ENCODE peak calls at places on chromosomes 7 and 10, in five cellular contexts. U, I, V, S and A are unnamed samples.

GRCh38 chr7:29957921-29958320 is 31.7 kb downstream of the SCRN1 start:
- DNase-seq in U (no peak), I (no peak), V (no peak), S (no peak), A (no peak)

GRCh38 chr7:16223963-16224707 is 197.2 kb downstream of the CRPPA start:
- DNase-seq in U (no peak), I (no peak), V (no peak), S (no peak), A (no peak)

GRCh38 chr10:132392811-132393694 is 3.9 kb upstream of the PWWP2B start:
- DNase-seq in U (peak), I (peak), V (no peak), S (no peak), A (no peak)

GRCh38 chr10:120421250-120421649 is 35.8 kb upstream of the PLPP4 start:
- DNase-seq in U (no peak), I (no peak), V (no peak), S (no peak), A (no peak)

GRCh38 chr7:98251251-98251843 is 685 bp downstream of the TECPR1 start:
- DNase-seq in U (peak), I (no peak), V (peak), S (no peak), A (peak)

GRCh38 chr7:15686209-15686956 is at the start of gene MEOX2:
- DNase-seq in U (peak), I (peak), V (no peak), S (peak), A (peak)

GRCh38 chr7:131042269-131043160 is 285.2 kb upstream of the MKLN1 start:
- DNase-seq in U (no peak), I (no peak), V (no peak), S (no peak), A (no peak)

GRCh38 chr10:129970404-129971364 is 6.6 kb upstream of the EBF3 start:
- DNase-seq in U (no peak), I (no peak), V (no peak), S (no peak), A (peak)

GRCh38 chr7:132475037-132475668 is 101.1 kb downstream of the PLXNA4 start:
- DNase-seq in U (no peak), I (no peak), V (no peak), S (no peak), A (no peak)

GRCh38 chr7:70098133-70098561 is 499.9 kb downstream of the AUTS2 start:
- DNase-seq in U (peak), I (no peak), V (no peak), S (no peak), A (no peak)

GRCh38 chr7:134693256-134693655 is 46.6 kb downstream of the BPGM start:
- DNase-seq in U (peak), I (no peak), V (no peak), S (peak), A (no peak)

GRCh38 chr7:81284576-81284975 is 365.7 kb upstream of the SEMA3C start:
- DNase-seq in U (peak), I (no peak), V (no peak), S (peak), A (no peak)

GRCh38 chr7:40147371-40148246 is 12.8 kb downstream of the SUGCT start:
- DNase-seq in U (peak), I (no peak), V (no peak), S (peak), A (no peak)

DNA sequence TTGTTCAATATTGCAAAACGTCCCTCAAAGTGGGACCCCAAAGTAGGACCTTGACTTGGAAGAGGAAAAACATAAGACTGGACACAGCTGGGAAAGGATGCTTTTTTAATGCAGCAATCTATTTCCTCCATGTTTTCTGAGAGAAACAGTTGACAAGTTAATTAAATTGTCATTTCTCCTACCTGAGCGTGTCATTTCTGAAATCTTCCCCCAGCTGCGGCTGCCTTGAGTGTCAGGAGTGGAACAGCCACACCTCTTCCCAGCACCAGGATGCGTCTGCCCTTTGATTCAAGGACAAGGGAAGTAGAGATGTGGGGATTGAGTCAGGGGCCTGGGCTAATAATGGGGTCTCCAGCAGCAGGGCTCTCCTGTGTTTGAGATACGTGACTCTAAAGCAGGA is 171.3 kb downstream of the HECW1 start:
- DNase-seq in U (no peak), I (no peak), V (no peak), S (no peak), A (no peak)
- TF ChIP-seq CTCF in U (no peak), I (no peak), V (no peak), S (no peak), A (no peak)

DNA sequence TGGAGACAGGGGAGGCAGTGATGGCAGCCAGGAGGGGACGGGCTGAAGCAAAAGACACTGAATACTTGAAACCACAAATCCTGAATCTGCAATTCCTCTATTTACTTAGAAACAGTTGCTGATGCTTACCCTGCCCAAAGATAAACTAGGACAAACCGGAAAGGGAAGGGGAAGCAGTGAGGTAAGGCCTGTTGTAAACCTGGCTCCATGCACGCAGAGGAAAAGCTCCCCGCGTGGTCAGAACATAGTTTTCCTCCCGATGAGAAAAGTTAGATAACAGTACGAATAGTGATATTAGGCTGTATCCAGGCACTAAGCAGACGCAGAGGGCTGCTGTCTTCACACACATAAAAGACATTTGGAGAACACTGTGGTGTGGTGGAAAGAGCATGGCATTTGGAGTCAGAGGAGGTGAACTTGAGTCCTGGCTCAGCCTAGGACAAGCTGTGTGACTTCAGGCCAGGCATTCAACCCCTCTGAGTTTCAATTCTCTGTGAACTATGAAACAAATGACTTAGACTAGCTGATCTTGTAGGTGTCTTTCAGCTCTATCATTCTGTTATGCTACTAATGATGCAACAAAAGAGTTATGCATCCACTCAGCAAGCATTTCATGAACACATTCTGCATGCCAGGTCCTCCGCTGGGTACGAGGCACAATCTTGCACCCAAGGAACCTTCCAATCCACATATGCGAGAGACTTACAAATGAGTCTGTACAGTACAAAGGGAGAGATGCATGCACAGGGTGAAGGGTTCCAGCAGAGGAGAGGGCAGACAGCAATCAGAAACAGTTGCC is 80.9 kb downstream of the SORBS1 start:
- DNase-seq in U (no peak), I (peak), V (no peak), S (peak), A (no peak)
- TF ChIP-seq CTCF in U (no peak), I (peak), V (no peak), S (peak), A (no peak)

GRCh38 chr7:158442260-158442659 is 145.4 kb downstream of the PTPRN2 start:
- DNase-seq in U (no peak), I (no peak), V (no peak), S (no peak), A (no peak)
- TF ChIP-seq CTCF in U (no peak), I (no peak), V (no peak), S (no peak), A (no peak)

GRCh38 chr10:4763513-4763912 is 62.5 kb upstream of the AKR1E2 start:
- DNase-seq in U (no peak), I (no peak), V (no peak), S (no peak), A (no peak)

GRCh38 chr10:4763960-4764428 is 62.0 kb upstream of the AKR1E2 start:
- DNase-seq in U (peak), I (no peak), V (no peak), S (peak), A (no peak)

GRCh38 chr10:4766449-4766848 is 59.6 kb upstream of the AKR1E2 start:
- DNase-seq in U (peak), I (no peak), V (no peak), S (peak), A (no peak)

GRCh38 chr10:4765428-4765827 is 60.6 kb upstream of the AKR1E2 start:
- DNase-seq in U (peak), I (no peak), V (no peak), S (no peak), A (no peak)

DNA sequence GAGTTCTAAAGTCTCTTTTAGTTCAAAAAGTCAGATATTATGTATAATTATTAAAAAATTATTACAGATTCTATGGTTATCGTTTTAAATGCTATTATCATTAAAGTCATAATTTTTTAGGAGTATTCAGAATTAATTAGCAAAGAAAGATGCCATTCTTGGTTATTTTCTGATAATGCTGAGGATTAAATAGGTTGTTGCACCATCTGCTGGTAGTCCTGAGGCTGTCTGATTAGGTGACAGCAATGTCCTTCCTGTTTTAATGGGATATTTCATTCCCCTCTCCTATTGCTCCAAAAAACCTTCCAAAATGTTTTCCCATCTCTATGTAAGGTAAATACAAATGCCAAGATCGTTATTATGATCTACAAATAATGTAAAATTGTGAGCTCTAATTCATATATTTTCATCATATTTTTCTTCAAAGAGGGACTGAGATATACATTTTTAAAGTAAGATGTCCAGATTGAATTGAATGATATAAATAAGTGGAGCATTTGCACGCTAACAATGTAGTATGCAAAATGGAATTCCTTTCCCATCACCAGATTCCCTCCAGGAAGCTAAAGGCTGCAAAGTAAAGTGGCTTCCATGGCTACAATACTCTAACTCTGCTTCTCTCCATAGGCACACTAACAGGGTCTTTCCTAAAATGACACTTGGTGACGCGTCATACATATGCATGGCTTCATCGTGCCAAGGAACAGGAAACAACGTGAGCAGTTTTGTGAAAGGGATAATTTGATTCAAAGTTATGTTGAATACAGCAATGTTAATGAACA is 58.8 kb upstream of the AKR1E2 start:
- DNase-seq in U (peak), I (no peak), V (peak), S (peak), A (no peak)
- TF ChIP-seq CTCF in U (peak), I (peak), V (peak), S (peak), A (peak)